ENCODE peak calls at places on chromosomes 3 and 15, in five cellular contexts. Z, A, P, I and Y are unnamed samples.

GRCh38 chr15:57662091-57662744 is 44.3 kb upstream of the POLR2M start:
- DNase-seq in Z (no peak), A (no peak), P (no peak), I (no peak), Y (no peak)

GRCh38 chr15:62888628-62889027 is 153.9 kb upstream of the TPM1 start:
- DNase-seq in Z (no peak), A (no peak), P (no peak), I (no peak), Y (no peak)

GRCh38 chr15:57541805-57542504 is 49.7 kb upstream of the MYZAP start:
- DNase-seq in Z (peak), A (peak), P (peak), I (peak), Y (peak)

GRCh38 chr15:43106486-43106829 is 620 bp upstream of the UBR1 start:
- DNase-seq in Z (no peak), A (no peak), P (no peak), I (no peak), Y (no peak)

GRCh38 chr3:165378761-165379160 is 182.6 kb upstream of the SLITRK3 start:
- DNase-seq in Z (no peak), A (no peak), P (no peak), I (no peak), Y (no peak)

GRCh38 chr3:43180027-43180426 is 74.1 kb upstream of the POMGNT2 start:
- DNase-seq in Z (no peak), A (peak), P (no peak), I (peak), Y (no peak)

GRCh38 chr3:64138046-64138445 is 87.2 kb downstream of the PRICKLE2 start:
- DNase-seq in Z (no peak), A (no peak), P (no peak), I (no peak), Y (no peak)

GRCh38 chr15:35992791-35993190 is 446.8 kb upstream of the DPH6 start:
- DNase-seq in Z (no peak), A (no peak), P (no peak), I (peak), Y (no peak)

GRCh38 chr15:35618260-35619188 is 72.6 kb upstream of the DPH6 start:
- DNase-seq in Z (no peak), A (peak), P (no peak), I (no peak), Y (no peak)

GRCh38 chr15:30956216-30956803 is 35.1 kb downstream of the MTMR10 start:
- DNase-seq in Z (no peak), A (no peak), P (no peak), I (peak), Y (no peak)

GRCh38 chr3:151561878-151562277 is 101.0 kb upstream of the IGSF10 start:
- DNase-seq in Z (no peak), A (no peak), P (no peak), I (no peak), Y (no peak)

GRCh38 chr15:74384566-74385441 is 17.4 kb upstream of the CYP11A1 start:
- DNase-seq in Z (no peak), A (no peak), P (no peak), I (peak), Y (no peak)

GRCh38 chr3:182618085-182618732 is 175.1 kb upstream of the ATP11B start:
- DNase-seq in Z (no peak), A (no peak), P (no peak), I (no peak), Y (peak)

GRCh38 chr15:98147415-98147814 is 186.9 kb downstream of the ARRDC4 start:
- DNase-seq in Z (no peak), A (no peak), P (no peak), I (no peak), Y (no peak)

GRCh38 chr15:49718234-49718633 is 97.4 kb downstream of the DTWD1 start:
- DNase-seq in Z (no peak), A (peak), P (no peak), I (no peak), Y (no peak)

GRCh38 chr3:46369675-46370132 is 1.0 kb upstream of the CCR5 start:
- DNase-seq in Z (no peak), A (no peak), P (no peak), I (no peak), Y (no peak)

GRCh38 chr3:25009665-25010064 is 418.4 kb upstream of the RARB start:
- DNase-seq in Z (no peak), A (no peak), P (no peak), I (no peak), Y (no peak)

GRCh38 chr15:75647370-75648155 is at the start of gene SNX33:
- DNase-seq in Z (peak), A (peak), P (peak), I (peak), Y (peak)

GRCh38 chr3:101836907-101837598 is 12.3 kb upstream of the NFKBIZ start:
- DNase-seq in Z (no peak), A (peak), P (no peak), I (no peak), Y (no peak)

GRCh38 chr15:100712226-100712625 is 109.8 kb downstream of the ASB7 start:
- DNase-seq in Z (no peak), A (no peak), P (no peak), I (no peak), Y (no peak)

GRCh38 chr3:32127219-32127826 is 20.9 kb downstream of the GPD1L start:
- DNase-seq in Z (no peak), A (no peak), P (no peak), I (no peak), Y (no peak)

GRCh38 chr15:100036030-100036429 is 302.8 kb upstream of the LYSMD4 start:
- DNase-seq in Z (no peak), A (no peak), P (no peak), I (no peak), Y (no peak)

GRCh38 chr15:22810033-22810734 is 23.7 kb downstream of the NIPA1 start:
- DNase-seq in Z (no peak), A (no peak), P (no peak), I (no peak), Y (no peak)

GRCh38 chr15:69304176-69304533 is 5.4 kb downstream of the PAQR5 start:
- DNase-seq in Z (no peak), A (peak), P (no peak), I (no peak), Y (no peak)

GRCh38 chr15:91407237-91407889 is 307.3 kb downstream of the SV2B start:
- DNase-seq in Z (peak), A (no peak), P (no peak), I (no peak), Y (no peak)

DNA sequence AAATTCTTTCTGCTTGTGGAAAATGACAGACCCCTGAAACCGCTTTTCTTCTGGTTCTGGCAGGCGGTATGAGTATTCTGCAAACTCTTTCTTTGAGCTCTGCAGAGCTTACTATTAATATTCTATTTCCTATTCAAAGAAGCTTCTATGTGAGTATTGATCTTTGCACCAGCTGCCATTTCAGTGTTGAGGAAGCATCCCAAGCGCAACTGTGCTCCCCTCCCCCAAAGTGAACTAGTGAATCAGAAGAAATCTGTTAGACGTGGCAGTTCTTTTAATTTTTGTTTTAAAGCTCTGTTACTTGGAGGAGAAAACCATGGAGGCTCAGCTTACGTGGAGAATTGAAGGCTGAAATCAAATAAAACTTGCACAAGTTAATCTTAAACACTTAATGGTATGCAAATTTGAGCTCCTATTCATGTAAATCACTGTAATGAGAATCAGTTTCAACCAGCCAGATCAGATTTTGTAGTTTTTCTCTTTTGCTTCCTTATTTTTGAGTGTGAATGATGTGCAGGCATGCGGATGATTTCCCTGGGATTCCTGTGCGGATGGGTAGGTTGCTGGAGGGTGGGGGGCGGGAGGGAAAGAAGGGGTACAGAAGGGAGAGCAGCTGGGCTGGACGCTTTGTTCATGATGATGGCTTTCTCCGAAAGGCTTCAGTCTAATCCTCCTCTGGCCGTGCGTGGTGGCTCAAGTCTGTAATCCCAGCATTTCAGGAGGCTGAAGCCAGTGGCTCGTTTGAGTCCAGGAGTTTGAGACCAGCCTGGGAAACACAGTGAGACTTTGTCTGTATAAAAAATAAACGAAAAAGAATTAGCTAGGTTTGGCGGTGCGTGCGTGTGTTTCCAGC is 16.1 kb upstream of the AGBL1 start:
- DNase-seq in Z (no peak), A (no peak), P (no peak), I (no peak), Y (peak)
- H2BK12ac ChIP-seq in Z (no peak), A (no peak), P (no peak), I (no peak), Y (no peak)

GRCh38 chr15:97026781-97027180 is 696.3 kb downstream of the NR2F2 start:
- DNase-seq in Z (no peak), A (no peak), P (no peak), I (peak), Y (no peak)
- H2BK12ac ChIP-seq in Z (no peak), A (no peak), P (no peak), I (no peak), Y (no peak)

DNA sequence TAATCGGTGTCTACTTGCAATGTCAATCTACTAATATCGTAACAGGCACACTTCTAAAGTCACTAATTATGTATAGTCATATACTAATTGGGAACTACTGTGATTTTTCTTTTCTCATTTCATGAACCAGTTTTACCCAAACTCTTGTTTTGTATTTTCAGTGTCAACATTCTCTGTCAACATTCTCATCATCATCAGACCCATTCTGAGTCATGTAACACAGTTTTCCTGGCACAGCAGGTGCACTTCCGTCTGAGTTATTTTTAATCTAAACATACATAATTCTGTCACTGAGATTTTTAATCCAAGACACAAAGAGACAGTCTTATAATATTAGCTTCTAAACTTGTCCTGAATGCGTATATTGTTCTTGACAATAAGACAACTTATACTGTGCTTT is 205.1 kb upstream of the EIF1B start:
- DNase-seq in Z (no peak), A (no peak), P (no peak), I (no peak), Y (no peak)
- H2BK12ac ChIP-seq in Z (no peak), A (no peak), P (no peak), I (no peak), Y (no peak)

GRCh38 chr3:193589616-193590015 is 3.4 kb upstream of the OPA1 start:
- DNase-seq in Z (no peak), A (no peak), P (no peak), I (no peak), Y (no peak)
- H2BK12ac ChIP-seq in Z (no peak), A (no peak), P (no peak), I (no peak), Y (no peak)

DNA sequence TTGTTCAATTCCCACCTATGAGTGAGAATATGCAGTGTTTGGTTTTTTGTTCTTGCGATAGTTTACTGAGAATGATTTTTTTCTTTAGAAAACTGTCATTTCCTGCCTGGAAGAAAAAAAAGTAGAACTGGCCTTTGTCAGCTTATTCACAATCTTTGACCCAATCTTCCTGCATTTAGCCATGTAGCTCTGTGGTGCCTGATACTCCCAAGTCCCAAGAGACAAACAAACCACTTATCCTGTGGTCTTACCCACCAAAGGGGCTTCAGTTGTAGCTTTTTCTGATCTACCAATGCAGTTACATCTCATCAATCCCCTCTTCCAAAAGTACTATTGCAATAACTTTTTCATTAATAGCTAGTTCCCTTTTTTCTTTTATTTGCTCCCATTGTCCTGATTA is 444.6 kb downstream of the GRM7 start:
- DNase-seq in Z (no peak), A (no peak), P (no peak), I (no peak), Y (no peak)
- H2BK12ac ChIP-seq in Z (no peak), A (no peak), P (no peak), I (no peak), Y (no peak)

DNA sequence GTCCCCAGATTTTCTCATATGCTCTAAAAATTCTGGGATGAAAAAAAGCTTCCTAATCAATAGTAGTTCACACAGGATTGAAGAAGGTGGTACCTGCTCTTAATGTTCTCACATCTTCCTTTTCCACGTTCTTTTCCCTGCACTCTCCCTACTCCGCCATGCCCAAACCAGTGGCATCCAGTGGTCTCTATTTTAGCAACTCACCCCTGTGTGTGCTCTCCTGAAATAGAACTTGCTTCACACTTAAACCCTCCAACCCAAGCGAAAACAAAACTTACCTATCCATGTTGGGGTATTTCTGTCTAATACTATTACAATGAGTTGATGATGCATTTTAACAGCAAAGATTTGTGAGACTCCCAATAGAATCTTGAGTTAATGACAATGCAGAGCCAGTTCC is 148.8 kb downstream of the PLD1 start:
- DNase-seq in Z (no peak), A (no peak), P (no peak), I (no peak), Y (no peak)
- H2BK12ac ChIP-seq in Z (no peak), A (no peak), P (no peak), I (no peak), Y (no peak)

DNA sequence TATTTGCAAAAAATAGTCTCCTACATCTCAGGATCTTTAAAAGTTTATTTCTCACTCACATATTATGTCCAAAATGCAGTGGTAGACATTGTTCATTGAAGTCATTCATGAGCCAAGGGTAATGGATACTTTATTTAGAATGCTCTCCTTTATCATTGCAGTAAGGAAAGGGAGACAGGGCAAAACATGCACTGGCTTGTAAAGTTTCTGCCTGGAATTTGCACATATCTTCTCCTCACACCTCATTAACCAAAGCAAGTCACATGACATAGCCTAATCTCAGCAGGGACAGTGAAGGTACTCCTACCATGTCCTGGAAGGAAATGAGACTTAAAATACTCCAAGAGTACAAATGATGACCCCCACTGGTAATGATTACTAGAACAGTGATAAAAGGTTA is 333.7 kb upstream of the EPHA3 start:
- DNase-seq in Z (no peak), A (no peak), P (no peak), I (no peak), Y (no peak)
- H2BK12ac ChIP-seq in Z (no peak), A (no peak), P (no peak), I (no peak), Y (no peak)

GRCh38 chr3:14920536-14920935 is 26.8 kb upstream of the NR2C2 start:
- DNase-seq in Z (no peak), A (no peak), P (no peak), I (no peak), Y (no peak)
- H2BK12ac ChIP-seq in Z (no peak), A (no peak), P (no peak), I (no peak), Y (no peak)

DNA sequence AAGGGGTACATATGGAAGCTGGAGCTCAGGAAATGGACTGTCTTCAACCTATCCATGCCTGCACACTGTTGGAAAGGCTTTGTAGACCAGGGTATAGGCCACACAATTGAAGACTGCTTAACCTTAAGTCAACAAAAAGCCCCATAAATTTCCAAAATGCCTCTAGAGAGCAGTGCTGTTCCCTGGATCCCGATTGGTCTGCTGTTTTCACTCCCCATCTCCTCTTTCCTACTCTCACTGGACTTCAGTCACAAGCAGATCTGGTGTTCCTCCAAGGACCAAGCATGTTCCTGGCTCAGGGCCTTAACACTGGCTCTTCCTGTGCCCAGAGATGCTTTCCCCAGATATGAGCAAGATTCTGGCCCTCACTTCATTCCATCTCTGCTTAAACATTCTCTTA is 22.8 kb upstream of the LRRC34 start:
- DNase-seq in Z (no peak), A (no peak), P (no peak), I (no peak), Y (no peak)
- H2BK12ac ChIP-seq in Z (no peak), A (no peak), P (no peak), I (no peak), Y (no peak)